ENCODE peak calls at places on chromosomes 7 and 10, in five cellular contexts. O is stimulated activated naive B cell treated with anti-CD40 and anti-IgM and Interleukin-4, amounts not matched to agents 10 μg/mL and 1 μg/mL and 100 μg/mL, for 72 hours; Y is RPMI8226; F is stimulated activated CD8-positive, alpha-beta memory T cell treated with anti-CD3 and anti-CD28 coated beads, Interleukin-7, amount 100 ng/mL, for 1 hour; W is posterior cingulate gyrus. M is an unnamed sample.

GRCh38 chr10:42973411-42973810 is 103.5 kb upstream of the RET start:
- DNase-seq in O (no peak), Y (no peak), F (no peak), W (no peak), M (no peak)

GRCh38 chr10:92350411-92350810 is 59.4 kb downstream of the MARCHF5 start:
- DNase-seq in W (no peak), Y (no peak), O (no peak), F (no peak), M (peak)

GRCh38 chr10:132593900-132594876 is 56.6 kb downstream of the INPP5A start:
- DNase-seq in F (no peak), O (peak), W (peak), Y (no peak), M (no peak)

GRCh38 chr7:158244873-158245723 is 342.5 kb downstream of the PTPRN2 start:
- DNase-seq in W (no peak), F (no peak), O (no peak), Y (no peak), M (no peak)

GRCh38 chr10:10796061-10796773 is 221.5 kb upstream of the CELF2 start:
- DNase-seq in O (no peak), W (no peak), Y (no peak), F (no peak), M (no peak)

GRCh38 chr7:115056019-115056418 is 134.1 kb downstream of the MDFIC start:
- DNase-seq in F (no peak), W (no peak), O (no peak), Y (no peak), M (no peak)

GRCh38 chr7:158789842-158790241 is 39.5 kb downstream of the ESYT2 start:
- DNase-seq in Y (no peak), F (no peak), W (no peak), O (no peak), M (no peak)

GRCh38 chr7:143429770-143430698 is 13.2 kb upstream of the TAS2R60 start:
- DNase-seq in F (no peak), Y (no peak), O (no peak), W (no peak), M (no peak)

GRCh38 chr10:70283445-70284399 is at the start of gene NPFFR1:
- DNase-seq in W (no peak), O (no peak), Y (no peak), F (no peak), M (no peak)

GRCh38 chr7:155840909-155841308 is 28.6 kb upstream of the SHH start:
- DNase-seq in O (no peak), F (no peak), Y (no peak), W (no peak), M (no peak)

GRCh38 chr7:8213381-8213780 is 48.6 kb downstream of the ICA1 start:
- DNase-seq in F (no peak), W (no peak), O (no peak), Y (no peak), M (no peak)

GRCh38 chr10:794382-794956 is 105.0 kb upstream of the DIP2C start:
- DNase-seq in F (no peak), W (no peak), Y (no peak), O (no peak), M (no peak)

GRCh38 chr10:70162892-70163201 is 7.5 kb downstream of the SAR1A start:
- DNase-seq in F (no peak), W (no peak), O (no peak), Y (no peak), M (no peak)

GRCh38 chr7:33185786-33186185 is 56.4 kb downstream of the BBS9 start:
- DNase-seq in Y (peak), O (no peak), F (no peak), W (no peak), M (no peak)

GRCh38 chr7:29177963-29178612 is 16.5 kb upstream of the CHN2 start:
- DNase-seq in Y (peak), F (no peak), W (peak), O (no peak), M (peak)

GRCh38 chr7:157423348-157423747 is 86.5 kb downstream of the DNAJB6 start:
- DNase-seq in Y (no peak), O (no peak), F (no peak), W (no peak), M (no peak)

GRCh38 chr7:148699024-148699771 is 495 bp downstream of the CUL1 start:
- DNase-seq in F (peak), Y (peak), O (peak), W (peak), M (peak)

GRCh38 chr10:33263453-33263852 is 71.0 kb downstream of the NRP1 start:
- DNase-seq in Y (no peak), W (no peak), O (no peak), F (no peak), M (no peak)